ENCODE peak calls at places on chromosomes 2 and 18, in nine cellular contexts. B, U, D, A, E, V, S, Z and O are unnamed samples.

GRCh38 chr2:202373490-202373889 is 2.6 kb upstream of the BMPR2 start:
- DNase-seq in B (peak; percentile 25), U (no peak), D (no peak), A (no peak), E (no peak), V (no peak), S (no peak), Z (no peak), O (no peak)

GRCh38 chr2:5985551-5986229 is 293.5 kb downstream of the SOX11 start:
- DNase-seq in B (no peak), U (no peak), D (no peak), A (no peak), E (no peak), V (no peak), S (no peak), Z (no peak), O (no peak)

GRCh38 chr2:64592994-64593655 is 60.6 kb downstream of the SERTAD2 start:
- DNase-seq in B (no peak), U (peak; percentile 38), D (no peak), A (no peak), E (peak; percentile 63), V (no peak), S (no peak), Z (peak; percentile 40), O (no peak)

GRCh38 chr2:39954346-39954745 is 175.3 kb upstream of the THUMPD2 start:
- DNase-seq in B (peak; percentile 13), U (no peak), D (no peak), A (no peak), E (no peak), V (no peak), S (no peak), Z (no peak), O (no peak)

GRCh38 chr2:10763461-10763800 is 42.0 kb downstream of the ATP6V1C2 start:
- DNase-seq in B (no peak), U (no peak), D (no peak), A (no peak), E (no peak), V (no peak), S (no peak), Z (no peak), O (no peak)

GRCh38 chr2:48954935-48955334 is 199.4 kb downstream of the FSHR start:
- DNase-seq in B (no peak), U (no peak), D (no peak), A (no peak), E (no peak), V (no peak), S (no peak), Z (no peak), O (no peak)

GRCh38 chr2:151632993-151633592 is 101.2 kb downstream of the NEB start:
- DNase-seq in B (peak; percentile 40), U (no peak), D (no peak), A (peak; percentile 4), E (no peak), V (no peak), S (no peak), Z (no peak), O (no peak)

GRCh38 chr2:110770308-110770695 is 37.9 kb downstream of the ACOXL start:
- DNase-seq in B (no peak), U (peak; percentile 44), D (no peak), A (no peak), E (no peak), V (no peak), S (no peak), Z (no peak), O (no peak)

GRCh38 chr2:83742117-83742782 is 716.8 kb downstream of the SUCLG1 start:
- DNase-seq in B (peak; percentile 95), U (peak; percentile 39), D (no peak), A (no peak), E (peak; percentile 23), V (no peak), S (no peak), Z (peak; percentile 77), O (no peak)

GRCh38 chr2:212619954-212620353 is 81.4 kb upstream of the ERBB4 start:
- DNase-seq in B (peak; percentile 98), U (no peak), D (no peak), A (no peak), E (no peak), V (no peak), S (no peak), Z (no peak), O (no peak)

GRCh38 chr2:239121600-239122012 is 273.7 kb downstream of the TWIST2 start:
- DNase-seq in B (no peak), U (no peak), D (no peak), A (no peak), E (peak; percentile 36), V (no peak), S (no peak), Z (no peak), O (no peak)

GRCh38 chr2:187783446-187783845 is 229.2 kb upstream of the TFPI start:
- DNase-seq in B (peak; percentile 12), U (no peak), D (no peak), A (no peak), E (no peak), V (no peak), S (no peak), Z (no peak), O (no peak)

GRCh38 chr2:51219468-51219867 is 187.5 kb upstream of the NRXN1 start:
- DNase-seq in B (no peak), U (no peak), D (no peak), A (no peak), E (no peak), V (no peak), S (peak; percentile 10), Z (no peak), O (no peak)

GRCh38 chr18:58870130-58870529 is 5.5 kb downstream of the ZNF532 start:
- DNase-seq in B (no peak), U (no peak), D (no peak), A (no peak), E (no peak), V (no peak), S (no peak), Z (no peak), O (no peak)

GRCh38 chr2:173580869-173581268 is 226.2 kb downstream of the CDCA7 start:
- DNase-seq in B (no peak), U (no peak), D (no peak), A (no peak), E (no peak), V (no peak), S (no peak), Z (no peak), O (no peak)

GRCh38 chr18:48488388-48488850 is 50.4 kb upstream of the CTIF start:
- DNase-seq in B (peak; percentile 91), U (peak; percentile 80), D (no peak), A (peak; percentile 79), E (peak; percentile 81), V (no peak), S (peak; percentile 86), Z (peak; percentile 57), O (peak; percentile 54)

GRCh38 chr2:110852541-110853263 is 120.3 kb downstream of the ACOXL start:
- DNase-seq in B (no peak), U (no peak), D (no peak), A (no peak), E (no peak), V (peak; percentile 74), S (no peak), Z (no peak), O (no peak)

GRCh38 chr2:216651370-216651881 is 18.2 kb downstream of the IGFBP2 start:
- DNase-seq in B (peak; percentile 82), U (no peak), D (no peak), A (peak; percentile 61), E (no peak), V (no peak), S (peak; percentile 53), Z (no peak), O (peak; percentile 77)

GRCh38 chr2:240429341-240429871 is 6.1 kb upstream of the GPC1 start:
- DNase-seq in B (no peak), U (no peak), D (no peak), A (no peak), E (no peak), V (no peak), S (no peak), Z (no peak), O (no peak)

GRCh38 chr2:75998451-75998850 is 287.7 kb upstream of the GCFC2 start:
- DNase-seq in B (no peak), U (no peak), D (no peak), A (no peak), E (no peak), V (no peak), S (no peak), Z (no peak), O (no peak)

GRCh38 chr2:56288863-56289580 is 105.2 kb downstream of the CCDC85A start:
- DNase-seq in B (no peak), U (no peak), D (no peak), A (no peak), E (no peak), V (no peak), S (no peak), Z (no peak), O (no peak)
- TF ChIP-seq CTCF in B (no peak), U (peak; percentile 52), D (no peak), A (no peak), E (peak; percentile 24), V (no peak), S (no peak), Z (no peak), O (no peak)

GRCh38 chr2:82278409-82278808 is 1973.9 kb upstream of the LRRTM1 start:
- DNase-seq in B (no peak), U (no peak), D (no peak), A (no peak), E (no peak), V (no peak), S (no peak), Z (no peak), O (no peak)

GRCh38 chr2:82283075-82283474 is 1978.5 kb upstream of the LRRTM1 start:
- DNase-seq in B (no peak), U (no peak), D (no peak), A (no peak), E (no peak), V (no peak), S (no peak), Z (no peak), O (no peak)

GRCh38 chr2:82282111-82282882 is 1977.7 kb upstream of the LRRTM1 start:
- DNase-seq in B (no peak), U (no peak), D (no peak), A (no peak), E (no peak), V (no peak), S (no peak), Z (no peak), O (no peak)
- TF ChIP-seq CTCF in B (no peak), U (no peak), D (peak; percentile 26), A (no peak), E (no peak), V (no peak), S (no peak), Z (no peak), O (no peak)

GRCh38 chr2:188784269-188784762 is 189.9 kb upstream of the COL3A1 start:
- DNase-seq in B (no peak), U (no peak), D (no peak), A (no peak), E (no peak), V (no peak), S (no peak), Z (no peak), O (no peak)
- TF ChIP-seq CTCF in B (no peak), U (no peak), D (no peak), A (no peak), E (no peak), V (no peak), S (no peak), Z (no peak), O (no peak)

DNA sequence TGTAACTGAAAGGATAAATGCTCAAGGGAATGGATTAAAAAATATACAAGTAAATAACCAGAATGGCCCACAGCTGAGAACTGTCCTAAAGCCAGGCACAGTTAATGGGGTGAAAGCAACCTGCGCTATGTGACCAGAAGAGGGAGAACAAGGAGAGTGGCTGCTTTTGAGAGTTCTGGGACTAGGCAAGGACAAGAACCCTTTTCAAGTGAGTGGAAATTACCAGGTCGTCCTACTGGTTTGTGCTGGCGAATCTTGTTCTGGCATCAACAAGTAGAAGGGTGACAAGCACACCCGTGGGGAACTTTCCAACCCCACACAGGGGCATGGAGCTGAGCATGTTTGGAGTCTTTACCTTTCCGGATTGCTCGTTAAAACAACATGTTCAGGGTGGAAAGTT is 82.8 kb downstream of the TMEM17 start:
- DNase-seq in B (peak; percentile 29), U (no peak), D (no peak), A (no peak), E (no peak), V (no peak), S (no peak), Z (no peak), O (no peak)
- TF ChIP-seq CTCF in B (peak; percentile 37), U (no peak), D (peak; percentile 8), A (peak; percentile 28), E (no peak), V (no peak), S (peak; percentile 48), Z (no peak), O (peak; percentile 37)